ENCODE peak calls at places on chromosomes 1 and 21, in eight cellular contexts. One of them, this sample, is unnamed.

GRCh38 chr1:172727956-172728603 is 69.2 kb downstream of the FASLG start:
- DNase-seq in right cardiac atrium: no peak
- DNase-seq in SJSA1: no peak
- DNase-seq in cardiac septum: no peak
- DNase-seq in MM.1S: peak
- DNase-seq in amygdala: no peak
- DNase-seq in hippocampal formation: no peak
- DNase-seq in hepatocyte: no peak
- DNase-seq in this sample: peak

GRCh38 chr1:43881415-43881814 is 52.2 kb upstream of the ARTN start:
- DNase-seq in right cardiac atrium: no peak
- DNase-seq in SJSA1: no peak
- DNase-seq in cardiac septum: no peak
- DNase-seq in MM.1S: no peak
- DNase-seq in amygdala: no peak
- DNase-seq in hippocampal formation: no peak
- DNase-seq in hepatocyte: peak
- DNase-seq in this sample: no peak

GRCh38 chr1:198741744-198742143 is 102.9 kb downstream of the PTPRC start:
- DNase-seq in right cardiac atrium: no peak
- DNase-seq in SJSA1: no peak
- DNase-seq in cardiac septum: no peak
- DNase-seq in MM.1S: no peak
- DNase-seq in amygdala: no peak
- DNase-seq in hippocampal formation: no peak
- DNase-seq in hepatocyte: no peak
- DNase-seq in this sample: peak

GRCh38 chr21:28436286-28436932 is 556.3 kb downstream of the LTN1 start:
- DNase-seq in right cardiac atrium: no peak
- DNase-seq in SJSA1: no peak
- DNase-seq in cardiac septum: no peak
- DNase-seq in MM.1S: no peak
- DNase-seq in amygdala: no peak
- DNase-seq in hippocampal formation: no peak
- DNase-seq in hepatocyte: peak
- DNase-seq in this sample: peak

GRCh38 chr1:177130426-177130825 is 34.1 kb downstream of the ASTN1 start:
- DNase-seq in right cardiac atrium: no peak
- DNase-seq in SJSA1: no peak
- DNase-seq in cardiac septum: no peak
- DNase-seq in MM.1S: no peak
- DNase-seq in amygdala: no peak
- DNase-seq in hippocampal formation: no peak
- DNase-seq in hepatocyte: no peak
- DNase-seq in this sample: no peak

GRCh38 chr1:154628122-154628405 is 20.1 kb upstream of the ADAR start:
- DNase-seq in right cardiac atrium: no peak
- DNase-seq in SJSA1: no peak
- DNase-seq in cardiac septum: no peak
- DNase-seq in MM.1S: no peak
- DNase-seq in amygdala: no peak
- DNase-seq in hippocampal formation: no peak
- DNase-seq in hepatocyte: no peak
- DNase-seq in this sample: no peak

GRCh38 chr1:181475580-181475979 is 7.7 kb upstream of the CACNA1E start:
- DNase-seq in right cardiac atrium: no peak
- DNase-seq in SJSA1: no peak
- DNase-seq in cardiac septum: no peak
- DNase-seq in MM.1S: no peak
- DNase-seq in amygdala: no peak
- DNase-seq in hippocampal formation: no peak
- DNase-seq in hepatocyte: no peak
- DNase-seq in this sample: no peak

GRCh38 chr1:115246526-115246925 is 91.5 kb downstream of the NGF start:
- DNase-seq in right cardiac atrium: no peak
- DNase-seq in SJSA1: no peak
- DNase-seq in cardiac septum: no peak
- DNase-seq in MM.1S: no peak
- DNase-seq in amygdala: no peak
- DNase-seq in hippocampal formation: no peak
- DNase-seq in hepatocyte: no peak
- DNase-seq in this sample: no peak

GRCh38 chr1:233433436-233434213 is 106.1 kb downstream of the MAP3K21 start:
- DNase-seq in right cardiac atrium: no peak
- DNase-seq in SJSA1: no peak
- DNase-seq in cardiac septum: no peak
- DNase-seq in MM.1S: no peak
- DNase-seq in amygdala: no peak
- DNase-seq in hippocampal formation: no peak
- DNase-seq in hepatocyte: no peak
- DNase-seq in this sample: no peak

GRCh38 chr1:68347415-68347814 is 102.3 kb downstream of the RPE65 start:
- DNase-seq in right cardiac atrium: peak
- DNase-seq in SJSA1: no peak
- DNase-seq in cardiac septum: peak
- DNase-seq in MM.1S: peak
- DNase-seq in amygdala: no peak
- DNase-seq in hippocampal formation: no peak
- DNase-seq in hepatocyte: no peak
- DNase-seq in this sample: no peak

GRCh38 chr1:4220362-4220761 is 320.3 kb upstream of the C1orf174 start:
- DNase-seq in right cardiac atrium: no peak
- DNase-seq in SJSA1: no peak
- DNase-seq in cardiac septum: no peak
- DNase-seq in MM.1S: no peak
- DNase-seq in amygdala: no peak
- DNase-seq in hippocampal formation: no peak
- DNase-seq in hepatocyte: no peak
- DNase-seq in this sample: no peak

GRCh38 chr1:155078496-155079209 is at the start of gene EFNA3:
- DNase-seq in right cardiac atrium: peak
- DNase-seq in SJSA1: peak
- DNase-seq in cardiac septum: no peak
- DNase-seq in MM.1S: peak
- DNase-seq in amygdala: peak
- DNase-seq in hippocampal formation: no peak
- DNase-seq in hepatocyte: peak
- DNase-seq in this sample: peak

GRCh38 chr1:109667452-109668122 is at the start of gene GSTM2:
- DNase-seq in right cardiac atrium: peak
- DNase-seq in SJSA1: peak
- DNase-seq in cardiac septum: peak
- DNase-seq in MM.1S: peak
- DNase-seq in amygdala: peak
- DNase-seq in hippocampal formation: peak
- DNase-seq in hepatocyte: peak
- DNase-seq in this sample: no peak

GRCh38 chr1:165408518-165408917 is 36.4 kb downstream of the RXRG start:
- DNase-seq in right cardiac atrium: no peak
- DNase-seq in SJSA1: no peak
- DNase-seq in cardiac septum: no peak
- DNase-seq in MM.1S: peak
- DNase-seq in amygdala: no peak
- DNase-seq in hippocampal formation: no peak
- DNase-seq in hepatocyte: peak
- DNase-seq in this sample: peak

GRCh38 chr1:185838111-185838510 is 103.9 kb downstream of the HMCN1 start:
- DNase-seq in right cardiac atrium: no peak
- DNase-seq in SJSA1: no peak
- DNase-seq in cardiac septum: no peak
- DNase-seq in MM.1S: no peak
- DNase-seq in amygdala: no peak
- DNase-seq in hippocampal formation: no peak
- DNase-seq in hepatocyte: no peak
- DNase-seq in this sample: no peak

GRCh38 chr1:155174334-155175280 is 958 bp downstream of the TRIM46 start:
- DNase-seq in right cardiac atrium: peak
- DNase-seq in SJSA1: peak
- DNase-seq in cardiac septum: peak
- DNase-seq in MM.1S: no peak
- DNase-seq in amygdala: no peak
- DNase-seq in hippocampal formation: no peak
- DNase-seq in hepatocyte: peak
- DNase-seq in this sample: no peak

GRCh38 chr1:198687429-198687828 is 48.6 kb downstream of the PTPRC start:
- DNase-seq in right cardiac atrium: no peak
- DNase-seq in SJSA1: no peak
- DNase-seq in cardiac septum: no peak
- DNase-seq in MM.1S: no peak
- DNase-seq in amygdala: no peak
- DNase-seq in hippocampal formation: no peak
- DNase-seq in hepatocyte: no peak
- DNase-seq in this sample: no peak

GRCh38 chr1:204076891-204077290 is 4.0 kb downstream of the SOX13 start:
- DNase-seq in right cardiac atrium: no peak
- DNase-seq in SJSA1: no peak
- DNase-seq in cardiac septum: no peak
- DNase-seq in MM.1S: no peak
- DNase-seq in amygdala: no peak
- DNase-seq in hippocampal formation: no peak
- DNase-seq in hepatocyte: no peak
- DNase-seq in this sample: no peak

GRCh38 chr1:73537400-73537799 is 660.6 kb downstream of the LRRIQ3 start:
- DNase-seq in right cardiac atrium: peak
- DNase-seq in SJSA1: no peak
- DNase-seq in cardiac septum: no peak
- DNase-seq in MM.1S: no peak
- DNase-seq in amygdala: no peak
- DNase-seq in hippocampal formation: no peak
- DNase-seq in hepatocyte: no peak
- DNase-seq in this sample: no peak

GRCh38 chr1:43705982-43706597 is 1.2 kb upstream of the ST3GAL3 start:
- DNase-seq in right cardiac atrium: no peak
- DNase-seq in SJSA1: no peak
- DNase-seq in cardiac septum: no peak
- DNase-seq in MM.1S: no peak
- DNase-seq in amygdala: no peak
- DNase-seq in hippocampal formation: no peak
- DNase-seq in hepatocyte: peak
- DNase-seq in this sample: peak

GRCh38 chr21:31526040-31526439 is 133.5 kb upstream of the SOD1 start:
- DNase-seq in right cardiac atrium: no peak
- DNase-seq in SJSA1: no peak
- DNase-seq in cardiac septum: no peak
- DNase-seq in MM.1S: no peak
- DNase-seq in amygdala: no peak
- DNase-seq in hippocampal formation: no peak
- DNase-seq in hepatocyte: no peak
- DNase-seq in this sample: peak

GRCh38 chr1:8166436-8166835 is 140.3 kb upstream of the ERRFI1 start:
- DNase-seq in right cardiac atrium: no peak
- DNase-seq in SJSA1: no peak
- DNase-seq in cardiac septum: no peak
- DNase-seq in MM.1S: no peak
- DNase-seq in amygdala: no peak
- DNase-seq in hippocampal formation: no peak
- DNase-seq in hepatocyte: no peak
- DNase-seq in this sample: no peak

GRCh38 chr1:222241410-222241809 is 306.5 kb downstream of the HHIPL2 start:
- DNase-seq in right cardiac atrium: no peak
- DNase-seq in SJSA1: no peak
- DNase-seq in cardiac septum: no peak
- DNase-seq in MM.1S: no peak
- DNase-seq in amygdala: no peak
- DNase-seq in hippocampal formation: no peak
- DNase-seq in hepatocyte: no peak
- DNase-seq in this sample: no peak